ENCODE peak calls at places on chromosome 11, in four cellular contexts. D is neural progenitor cell, C is progenitor cell of endocrine pancreas, I is cardiac muscle cell. O is an unnamed sample.
A peak's percentile ranks its signal among the peaks of the same experiment; 100 is the strongest.

GRCh38 chr11:73404048-73404447 is 27.8 kb downstream of the RELT start:
- DNase-seq in I (peak; percentile 81), D (peak; percentile 61), C (no peak), O (peak; percentile 29)

GRCh38 chr11:44466531-44467179 is 98.8 kb upstream of the CD82 start:
- DNase-seq in D (no peak), I (no peak), C (no peak), O (no peak)

GRCh38 chr11:2539761-2540520 is 95.1 kb downstream of the KCNQ1 start:
- DNase-seq in C (no peak), I (no peak), D (peak; percentile 39), O (no peak)

GRCh38 chr11:128448981-128449713 is 138.2 kb downstream of the ETS1 start:
- DNase-seq in D (no peak), I (no peak), C (no peak), O (peak; percentile 93)

GRCh38 chr11:133927690-133928627 is 28.8 kb downstream of the IGSF9B start:
- DNase-seq in C (peak; percentile 71), D (peak; percentile 82), I (peak; percentile 67), O (peak; percentile 35)

GRCh38 chr11:61752117-61752924 is at the start of gene MYRF:
- DNase-seq in D (peak; percentile 88), C (peak; percentile 72), I (peak; percentile 83), O (no peak)

GRCh38 chr11:12981879-12982531 is 27.1 kb upstream of the RASSF10 start:
- DNase-seq in C (no peak), D (no peak), I (no peak), O (no peak)

GRCh38 chr11:96235725-96236124 is 107.3 kb downstream of the MAML2 start:
- DNase-seq in D (no peak), C (no peak), I (no peak), O (no peak)

GRCh38 chr11:130671801-130672700 is 223.6 kb downstream of the ADAMTS15 start:
- DNase-seq in I (peak; percentile 24), D (peak; percentile 51), C (no peak), O (peak; percentile 93)

GRCh38 chr11:59263225-59263894 is 50.6 kb upstream of the MPEG1 start:
- DNase-seq in I (peak; percentile 41), D (peak; percentile 55), C (no peak), O (no peak)

GRCh38 chr11:130554241-130555055 is 106.0 kb downstream of the ADAMTS15 start:
- DNase-seq in I (no peak), C (no peak), D (no peak), O (no peak)

GRCh38 chr11:8932564-8933180 is at the start of gene C11orf16:
- DNase-seq in C (no peak), I (no peak), D (no peak), O (no peak)

GRCh38 chr11:122319842-122320555 is 204.0 kb upstream of the BLID start:
- DNase-seq in C (no peak), I (no peak), D (peak; percentile 51), O (no peak)

GRCh38 chr11:91209751-91210150 is 986.9 kb upstream of the CHORDC1 start:
- DNase-seq in C (no peak), I (no peak), D (no peak), O (no peak)

GRCh38 chr11:118997627-118998387 is at the start of gene CENATAC:
- DNase-seq in C (peak; percentile 90), I (peak; percentile 94), D (peak; percentile 99), O (peak; percentile 86)
- TF ChIP-seq CTCF in C (no peak), I (no peak), D (peak; percentile 6), O (no peak)

GRCh38 chr11:114562166-114562916 is 2.7 kb upstream of the NXPE1 start:
- DNase-seq in D (no peak), I (no peak), C (no peak), O (peak; percentile 22)
- TF ChIP-seq CTCF in D (no peak), I (no peak), C (no peak), O (no peak)

DNA sequence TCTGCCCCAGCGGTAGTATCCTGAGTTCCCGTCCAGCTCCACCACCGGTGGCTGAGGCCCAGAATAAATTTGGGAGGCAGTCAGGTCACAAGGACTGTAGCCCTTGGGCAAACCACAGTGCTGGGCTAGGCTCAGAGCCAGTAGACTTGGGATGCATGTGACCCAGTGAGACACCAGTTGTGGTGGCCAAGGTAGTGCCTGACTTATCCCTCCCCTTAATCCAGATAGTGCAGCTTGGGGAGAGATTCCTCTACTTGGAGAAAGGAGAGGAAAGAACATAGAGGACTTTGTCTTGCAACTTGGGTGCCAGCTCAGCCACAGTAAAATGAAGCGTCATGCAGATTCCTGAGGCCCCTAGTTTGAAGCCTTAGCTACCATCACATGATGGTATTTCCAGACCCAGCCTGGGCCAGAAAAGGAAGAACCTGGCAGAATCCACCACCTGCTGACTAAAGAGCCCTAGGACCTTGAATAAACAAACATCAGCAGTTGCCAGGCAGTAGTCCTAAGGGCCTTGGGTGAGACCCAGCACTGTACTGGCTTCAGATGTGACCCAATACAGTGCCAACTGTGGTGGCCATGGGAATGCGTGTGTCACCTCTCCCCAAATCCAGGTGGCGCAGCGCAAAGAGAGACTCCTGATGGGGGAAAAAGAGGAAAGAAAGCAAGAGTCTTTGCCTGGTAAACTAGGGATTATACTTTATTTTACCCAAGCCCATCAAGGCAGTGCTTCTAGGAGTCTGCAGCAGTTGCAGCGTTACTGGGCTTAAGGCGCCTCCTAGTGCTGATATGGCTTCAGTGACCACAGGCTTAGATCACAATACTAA is 17.0 kb upstream of the DDX10 start:
- DNase-seq in D (peak; percentile 84), C (peak; percentile 41), I (peak; percentile 81), O (peak; percentile 85)
- TF ChIP-seq CTCF in D (peak; percentile 92), C (peak; percentile 90), I (peak; percentile 94), O (peak; percentile 90)

GRCh38 chr11:112366777-112367176 is 106.1 kb upstream of the PLET1 start:
- DNase-seq in D (no peak), I (no peak), C (no peak), O (peak; percentile 6)

GRCh38 chr11:112364962-112365481 is 104.4 kb upstream of the PLET1 start:
- DNase-seq in D (no peak), C (no peak), I (no peak), O (peak; percentile 88)

GRCh38 chr11:112361396-112361795 is 100.7 kb upstream of the PLET1 start:
- DNase-seq in C (no peak), I (no peak), D (no peak), O (no peak)

GRCh38 chr11:112366012-112366411 is 105.4 kb upstream of the PLET1 start:
- DNase-seq in D (no peak), I (no peak), C (no peak), O (no peak)

DNA sequence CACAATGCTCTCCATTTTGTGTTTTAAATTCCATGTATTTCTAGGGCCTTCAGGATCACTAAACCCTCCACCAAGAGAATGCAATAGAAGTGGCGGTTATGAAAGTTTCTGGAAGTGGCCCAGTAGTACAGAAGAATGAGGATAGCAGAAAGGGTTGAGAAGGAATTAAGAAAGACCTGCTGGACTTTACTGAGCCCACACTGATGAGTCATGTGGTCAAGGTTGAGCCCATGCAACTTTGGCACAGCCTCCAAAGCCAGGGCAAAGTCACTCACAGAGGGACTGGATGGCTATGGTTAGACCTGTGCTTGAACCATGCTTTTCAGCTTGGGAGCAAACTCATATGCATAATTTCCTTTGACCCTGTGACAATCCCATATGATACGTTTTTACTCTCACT is 102.9 kb upstream of the PLET1 start:
- DNase-seq in I (no peak), D (no peak), C (no peak), O (peak; percentile 8)
- TF ChIP-seq CTCF in I (no peak), D (no peak), C (no peak), O (no peak)

GRCh38 chr11:112453601-112454577 is 193.2 kb upstream of the PLET1 start:
- DNase-seq in C (no peak), D (peak; percentile 37), I (no peak), O (peak; percentile 8)
- TF ChIP-seq CTCF in C (peak; percentile 40), D (peak; percentile 50), I (peak; percentile 55), O (peak; percentile 51)

GRCh38 chr11:27119396-27119795 is 78.8 kb downstream of the BBOX1 start:
- DNase-seq in I (no peak), D (no peak), C (no peak), O (no peak)

GRCh38 chr11:27120211-27120610 is 79.6 kb downstream of the BBOX1 start:
- DNase-seq in I (no peak), C (no peak), D (no peak), O (no peak)

GRCh38 chr11:27124514-27125264 is 84.1 kb downstream of the BBOX1 start:
- DNase-seq in C (no peak), I (no peak), D (no peak), O (peak; percentile 55)
- TF ChIP-seq CTCF in C (no peak), I (peak; percentile 39), D (no peak), O (peak; percentile 15)

GRCh38 chr11:78350101-78350645 is 67.4 kb downstream of the GAB2 start:
- DNase-seq in D (peak; percentile 76), C (no peak), I (no peak), O (peak; percentile 39)

GRCh38 chr11:78351979-78352731 is 65.5 kb downstream of the GAB2 start:
- DNase-seq in D (no peak), C (no peak), I (peak; percentile 23), O (peak; percentile 37)

GRCh38 chr11:78351193-78351592 is 66.4 kb downstream of the GAB2 start:
- DNase-seq in I (no peak), C (no peak), D (peak; percentile 38), O (no peak)

GRCh38 chr11:78349614-78350013 is 68.0 kb downstream of the GAB2 start:
- DNase-seq in D (no peak), C (no peak), I (no peak), O (no peak)

GRCh38 chr11:78350646-78351165 is 66.9 kb downstream of the GAB2 start:
- DNase-seq in C (no peak), D (peak; percentile 19), I (no peak), O (peak; percentile 66)
- TF ChIP-seq CTCF in C (no peak), D (no peak), I (peak; percentile 4), O (no peak)

O was measured in astrocyte of the spinal cord.